ENCODE peak calls at places on chromosomes 1 and 21, in four cellular contexts. I is activated T-cell treated with anti-CD3 and anti-CD28 coated beads for 1 hour, N is T-helper 2 cell, E is NCI-H1092. C is an unnamed sample.

GRCh38 chr21:43211085-43212071 is 42.6 kb downstream of the CRYAA start:
- DNase-seq in I (no peak), N (no peak), E (peak; percentile 72), C (no peak)

GRCh38 chr1:119712342-119713038 is 756 bp downstream of the PHGDH start:
- DNase-seq in I (peak; percentile 1), N (peak; percentile 29), E (peak; percentile 68), C (no peak)

GRCh38 chr1:232678185-232678886 is 48.4 kb upstream of the SIPA1L2 start:
- DNase-seq in I (no peak), N (no peak), E (no peak), C (no peak)

GRCh38 chr1:225915538-225915991 is 8.5 kb downstream of the PYCR2 start:
- DNase-seq in I (no peak), N (no peak), E (peak; percentile 21), C (no peak)

GRCh38 chr21:16420086-16420724 is 690.4 kb downstream of the USP25 start:
- DNase-seq in I (no peak), N (no peak), E (peak; percentile 65), C (no peak)

GRCh38 chr1:10910490-10911273 is 101.8 kb upstream of the TARDBP start:
- DNase-seq in I (no peak), N (no peak), E (no peak), C (no peak)

GRCh38 chr21:45317401-45318145 is 29.9 kb upstream of the POFUT2 start:
- DNase-seq in I (no peak), N (no peak), E (no peak), C (no peak)

GRCh38 chr1:73859227-73859626 is 338.7 kb downstream of the LRRIQ3 start:
- DNase-seq in I (no peak), N (no peak), E (no peak), C (no peak)

GRCh38 chr1:110134050-110134595 is 16.2 kb upstream of the SLC6A17 start:
- DNase-seq in I (no peak), N (no peak), E (peak; percentile 33), C (no peak)

GRCh38 chr1:226662704-226663326 is 76.3 kb downstream of the ITPKB start:
- DNase-seq in I (peak; percentile 67), N (peak; percentile 72), E (no peak), C (peak; percentile 93)

GRCh38 chr1:165856606-165857005 is 29.2 kb downstream of the UCK2 start:
- DNase-seq in I (no peak), N (no peak), E (no peak), C (no peak)

GRCh38 chr1:96756789-96757188 is 35.2 kb downstream of the PTBP2 start:
- DNase-seq in I (no peak), N (no peak), E (no peak), C (no peak)

GRCh38 chr1:94395748-94396309 is 22.4 kb upstream of the ABCD3 start:
- DNase-seq in I (no peak), N (no peak), E (no peak), C (no peak)

GRCh38 chr1:193335797-193336428 is 149.5 kb upstream of the B3GALT2 start:
- DNase-seq in I (no peak), N (no peak), E (no peak), C (no peak)

GRCh38 chr1:233326995-233327937 is at the start of gene MAP3K21:
- DNase-seq in I (peak; percentile 76), N (peak; percentile 79), E (peak; percentile 32), C (peak; percentile 85)

GRCh38 chr1:166117776-166118175 is 49.0 kb downstream of the FAM78B start:
- DNase-seq in I (no peak), N (no peak), E (no peak), C (no peak)

GRCh38 chr1:2412773-2413494 is 570 bp upstream of the PEX10 start:
- DNase-seq in I (no peak), N (no peak), E (peak; percentile 20), C (no peak)

GRCh38 chr1:54407957-54408700 is 1.9 kb upstream of the SSBP3 start:
- DNase-seq in I (no peak), N (no peak), E (no peak), C (no peak)

C was measured in T-helper 22 cell.